ENCODE peak calls at places on chromosomes 1 and 21, in seven cellular contexts. One of them, this sample, is unnamed.

GRCh38 chr1:246971322-246971721 is 36.5 kb downstream of the ZNF695 start:
- DNase-seq in AG04450: no peak
- DNase-seq in omental fat pad: no peak
- DNase-seq in WTC11: peak; percentile 65
- DNase-seq in IMR-90: peak; percentile 13
- DNase-seq in astrocyte of the spinal cord: peak; percentile 18
- DNase-seq in mesothelial cell of epicardium: no peak
- DNase-seq in this sample: peak; percentile 67

GRCh38 chr1:27058976-27059688 is 46.5 kb upstream of the TENT5B start:
- DNase-seq in AG04450: no peak
- DNase-seq in omental fat pad: no peak
- DNase-seq in WTC11: peak; percentile 46
- DNase-seq in IMR-90: no peak
- DNase-seq in astrocyte of the spinal cord: no peak
- DNase-seq in mesothelial cell of epicardium: no peak
- DNase-seq in this sample: no peak

GRCh38 chr1:240768979-240769378 is 157.0 kb upstream of the GREM2 start:
- DNase-seq in AG04450: no peak
- DNase-seq in omental fat pad: no peak
- DNase-seq in WTC11: no peak
- DNase-seq in IMR-90: no peak
- DNase-seq in astrocyte of the spinal cord: no peak
- DNase-seq in mesothelial cell of epicardium: no peak
- DNase-seq in this sample: no peak

GRCh38 chr21:15421521-15421920 is 308.3 kb upstream of the USP25 start:
- DNase-seq in AG04450: no peak
- DNase-seq in omental fat pad: no peak
- DNase-seq in WTC11: no peak
- DNase-seq in IMR-90: no peak
- DNase-seq in astrocyte of the spinal cord: peak; percentile 43
- DNase-seq in mesothelial cell of epicardium: no peak
- DNase-seq in this sample: no peak

GRCh38 chr1:147821883-147822282 is 61.5 kb upstream of the GJA5 start:
- DNase-seq in AG04450: no peak
- DNase-seq in omental fat pad: no peak
- DNase-seq in WTC11: no peak
- DNase-seq in IMR-90: no peak
- DNase-seq in astrocyte of the spinal cord: no peak
- DNase-seq in mesothelial cell of epicardium: no peak
- DNase-seq in this sample: peak; percentile 53

GRCh38 chr1:198880818-198881597 is 242.2 kb downstream of the PTPRC start:
- DNase-seq in AG04450: peak; percentile 80
- DNase-seq in omental fat pad: no peak
- DNase-seq in WTC11: no peak
- DNase-seq in IMR-90: peak; percentile 97
- DNase-seq in astrocyte of the spinal cord: peak; percentile 95
- DNase-seq in mesothelial cell of epicardium: no peak
- DNase-seq in this sample: peak; percentile 96

GRCh38 chr1:47174621-47175020 is 15.2 kb downstream of the PDZK1IP1 start:
- DNase-seq in AG04450: no peak
- DNase-seq in omental fat pad: no peak
- DNase-seq in WTC11: no peak
- DNase-seq in IMR-90: no peak
- DNase-seq in astrocyte of the spinal cord: no peak
- DNase-seq in mesothelial cell of epicardium: peak; percentile 20
- DNase-seq in this sample: no peak

GRCh38 chr1:100868364-100868995 is 26.2 kb downstream of the EXTL2 start:
- DNase-seq in AG04450: no peak
- DNase-seq in omental fat pad: no peak
- DNase-seq in WTC11: no peak
- DNase-seq in IMR-90: peak; percentile 70
- DNase-seq in astrocyte of the spinal cord: peak; percentile 72
- DNase-seq in mesothelial cell of epicardium: no peak
- DNase-seq in this sample: peak; percentile 73

GRCh38 chr1:74729741-74730478 is 2.9 kb downstream of the CRYZ start:
- DNase-seq in AG04450: no peak
- DNase-seq in omental fat pad: no peak
- DNase-seq in WTC11: no peak
- DNase-seq in IMR-90: peak; percentile 78
- DNase-seq in astrocyte of the spinal cord: peak; percentile 29
- DNase-seq in mesothelial cell of epicardium: no peak
- DNase-seq in this sample: peak; percentile 68

GRCh38 chr1:65479805-65480204 is 59.3 kb downstream of the LEPR start:
- DNase-seq in AG04450: no peak
- DNase-seq in omental fat pad: no peak
- DNase-seq in WTC11: no peak
- DNase-seq in IMR-90: no peak
- DNase-seq in astrocyte of the spinal cord: no peak
- DNase-seq in mesothelial cell of epicardium: no peak
- DNase-seq in this sample: no peak

GRCh38 chr1:233240839-233241682 is 54.5 kb downstream of the PCNX2 start:
- DNase-seq in AG04450: no peak
- DNase-seq in omental fat pad: no peak
- DNase-seq in WTC11: peak; percentile 38
- DNase-seq in IMR-90: peak; percentile 42
- DNase-seq in astrocyte of the spinal cord: peak; percentile 53
- DNase-seq in mesothelial cell of epicardium: peak; percentile 65
- DNase-seq in this sample: peak; percentile 64

GRCh38 chr1:155174334-155175280 is 958 bp downstream of the TRIM46 start:
- DNase-seq in AG04450: no peak
- DNase-seq in omental fat pad: no peak
- DNase-seq in WTC11: peak; percentile 75
- DNase-seq in IMR-90: peak; percentile 15
- DNase-seq in astrocyte of the spinal cord: peak; percentile 47
- DNase-seq in mesothelial cell of epicardium: peak; percentile 40
- DNase-seq in this sample: no peak

GRCh38 chr1:200226969-200227303 is 182.9 kb downstream of the ZNF281 start:
- DNase-seq in AG04450: no peak
- DNase-seq in omental fat pad: no peak
- DNase-seq in WTC11: no peak
- DNase-seq in IMR-90: no peak
- DNase-seq in astrocyte of the spinal cord: no peak
- DNase-seq in mesothelial cell of epicardium: no peak
- DNase-seq in this sample: no peak

GRCh38 chr1:76939107-76939816 is 72.0 kb downstream of the ST6GALNAC5 start:
- DNase-seq in AG04450: no peak
- DNase-seq in omental fat pad: no peak
- DNase-seq in WTC11: no peak
- DNase-seq in IMR-90: peak; percentile 37
- DNase-seq in astrocyte of the spinal cord: peak; percentile 34
- DNase-seq in mesothelial cell of epicardium: no peak
- DNase-seq in this sample: peak; percentile 66

GRCh38 chr21:16007933-16008332 is 278.2 kb downstream of the USP25 start:
- DNase-seq in AG04450: no peak
- DNase-seq in omental fat pad: no peak
- DNase-seq in WTC11: no peak
- DNase-seq in IMR-90: peak; percentile 16
- DNase-seq in astrocyte of the spinal cord: no peak
- DNase-seq in mesothelial cell of epicardium: no peak
- DNase-seq in this sample: peak; percentile 2

GRCh38 chr1:45750298-45751038 is at the start of gene IPP:
- DNase-seq in AG04450: peak; percentile 94
- DNase-seq in omental fat pad: peak; percentile 69
- DNase-seq in WTC11: peak; percentile 98
- DNase-seq in IMR-90: peak; percentile 97
- DNase-seq in astrocyte of the spinal cord: peak; percentile 98
- DNase-seq in mesothelial cell of epicardium: peak; percentile 97
- DNase-seq in this sample: peak; percentile 98

GRCh38 chr1:2590233-2591141 is 3.9 kb downstream of the PRXL2B start:
- DNase-seq in AG04450: no peak
- DNase-seq in omental fat pad: no peak
- DNase-seq in WTC11: no peak
- DNase-seq in IMR-90: no peak
- DNase-seq in astrocyte of the spinal cord: no peak
- DNase-seq in mesothelial cell of epicardium: no peak
- DNase-seq in this sample: no peak

GRCh38 chr1:88646852-88647645 is 37.0 kb upstream of the PKN2 start:
- DNase-seq in AG04450: no peak
- DNase-seq in omental fat pad: no peak
- DNase-seq in WTC11: no peak
- DNase-seq in IMR-90: no peak
- DNase-seq in astrocyte of the spinal cord: no peak
- DNase-seq in mesothelial cell of epicardium: no peak
- DNase-seq in this sample: no peak

GRCh38 chr1:222171005-222171404 is 376.9 kb downstream of the HHIPL2 start:
- DNase-seq in AG04450: no peak
- DNase-seq in omental fat pad: no peak
- DNase-seq in WTC11: no peak
- DNase-seq in IMR-90: peak; percentile 70
- DNase-seq in astrocyte of the spinal cord: peak; percentile 56
- DNase-seq in mesothelial cell of epicardium: no peak
- DNase-seq in this sample: peak; percentile 69

GRCh38 chr21:26800001-26800400 is 45.2 kb downstream of the ADAMTS1 start:
- DNase-seq in AG04450: no peak
- DNase-seq in omental fat pad: no peak
- DNase-seq in WTC11: no peak
- DNase-seq in IMR-90: peak; percentile 15
- DNase-seq in astrocyte of the spinal cord: no peak
- DNase-seq in mesothelial cell of epicardium: no peak
- DNase-seq in this sample: peak; percentile 77

GRCh38 chr21:32726742-32727477 is 903 bp downstream of the SYNJ1 start:
- DNase-seq in AG04450: no peak
- DNase-seq in omental fat pad: no peak
- DNase-seq in WTC11: no peak
- DNase-seq in IMR-90: peak; percentile 18
- DNase-seq in astrocyte of the spinal cord: peak; percentile 26
- DNase-seq in mesothelial cell of epicardium: peak; percentile 49
- DNase-seq in this sample: peak; percentile 37

GRCh38 chr1:92298573-92299476 is at the start of the genes GLMN and RPAP2:
- DNase-seq in AG04450: peak; percentile 46
- DNase-seq in omental fat pad: peak; percentile 29
- DNase-seq in WTC11: peak; percentile 77
- DNase-seq in IMR-90: peak; percentile 81
- DNase-seq in astrocyte of the spinal cord: peak; percentile 90
- DNase-seq in mesothelial cell of epicardium: peak; percentile 81
- DNase-seq in this sample: peak; percentile 82
- TF ChIP-seq CTCF in AG04450: peak; percentile 13
- TF ChIP-seq CTCF in omental fat pad: no peak
- TF ChIP-seq CTCF in WTC11: no peak
- TF ChIP-seq CTCF in IMR-90: peak; percentile 16
- TF ChIP-seq CTCF in astrocyte of the spinal cord: no peak
- TF ChIP-seq CTCF in mesothelial cell of epicardium: no peak
- TF ChIP-seq CTCF in this sample: peak; percentile 28

GRCh38 chr1:224635356-224635755 is 19.2 kb downstream of the CNIH3 start:
- DNase-seq in AG04450: no peak
- DNase-seq in omental fat pad: no peak
- DNase-seq in WTC11: no peak
- DNase-seq in IMR-90: peak; percentile 87
- DNase-seq in astrocyte of the spinal cord: peak; percentile 87
- DNase-seq in mesothelial cell of epicardium: no peak
- DNase-seq in this sample: peak; percentile 73

GRCh38 chr1:224629965-224630364 is 13.8 kb downstream of the CNIH3 start:
- DNase-seq in AG04450: no peak
- DNase-seq in omental fat pad: no peak
- DNase-seq in WTC11: no peak
- DNase-seq in IMR-90: no peak
- DNase-seq in astrocyte of the spinal cord: no peak
- DNase-seq in mesothelial cell of epicardium: no peak
- DNase-seq in this sample: no peak

GRCh38 chr1:224631471-224632105 is 15.5 kb downstream of the CNIH3 start:
- DNase-seq in AG04450: no peak
- DNase-seq in omental fat pad: no peak
- DNase-seq in WTC11: no peak
- DNase-seq in IMR-90: peak; percentile 54
- DNase-seq in astrocyte of the spinal cord: peak; percentile 64
- DNase-seq in mesothelial cell of epicardium: no peak
- DNase-seq in this sample: no peak

GRCh38 chr1:224632381-224632871 is 16.3 kb downstream of the CNIH3 start:
- DNase-seq in AG04450: peak; percentile 59
- DNase-seq in omental fat pad: no peak
- DNase-seq in WTC11: no peak
- DNase-seq in IMR-90: peak; percentile 94
- DNase-seq in astrocyte of the spinal cord: peak; percentile 89
- DNase-seq in mesothelial cell of epicardium: no peak
- DNase-seq in this sample: peak; percentile 89

DNA sequence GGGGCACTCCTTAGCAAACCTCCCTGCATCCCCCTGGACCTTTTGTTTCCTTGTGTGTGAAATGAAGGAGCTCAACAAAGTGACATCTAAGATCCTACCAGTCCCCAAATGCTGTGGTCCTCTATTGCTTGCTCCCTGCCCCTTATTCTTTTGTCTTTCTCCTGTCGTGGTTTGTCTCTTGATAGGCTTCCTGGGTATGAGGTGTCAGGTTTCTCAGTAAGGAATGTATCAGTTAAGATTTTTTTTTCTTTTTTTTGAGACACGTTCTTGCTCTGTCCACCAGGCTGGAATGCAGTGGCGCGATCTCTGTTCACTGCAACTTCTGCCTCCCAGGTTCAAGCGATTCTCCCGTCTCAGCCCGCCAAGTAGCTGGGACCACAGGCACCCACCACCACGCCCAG is 16.8 kb downstream of the CNIH3 start:
- DNase-seq in AG04450: no peak
- DNase-seq in omental fat pad: no peak
- DNase-seq in WTC11: no peak
- DNase-seq in IMR-90: peak; percentile 30
- DNase-seq in astrocyte of the spinal cord: peak; percentile 64
- DNase-seq in mesothelial cell of epicardium: no peak
- DNase-seq in this sample: peak; percentile 47
- TF ChIP-seq CTCF in AG04450: no peak
- TF ChIP-seq CTCF in omental fat pad: no peak
- TF ChIP-seq CTCF in WTC11: no peak
- TF ChIP-seq CTCF in IMR-90: no peak
- TF ChIP-seq CTCF in astrocyte of the spinal cord: no peak
- TF ChIP-seq CTCF in mesothelial cell of epicardium: no peak
- TF ChIP-seq CTCF in this sample: no peak

DNA sequence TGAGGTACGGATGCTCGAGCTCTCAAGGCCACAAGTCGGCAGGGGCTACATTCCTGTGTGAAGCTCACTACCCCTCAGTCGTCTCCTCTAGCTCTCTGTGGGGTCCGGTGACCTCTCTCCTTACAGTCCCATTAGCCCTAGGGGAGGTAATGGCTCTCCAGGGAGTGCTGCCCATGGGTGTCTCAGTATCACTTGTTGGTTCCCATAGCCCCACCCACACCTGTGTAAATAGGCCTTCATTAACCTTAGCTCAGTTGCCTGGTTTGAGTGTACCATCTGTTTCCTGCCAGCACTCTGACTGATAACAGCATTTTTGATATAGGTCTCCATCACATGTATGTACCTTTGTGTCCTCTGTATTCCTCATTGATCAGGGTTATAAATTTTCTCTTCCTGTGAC is 133.2 kb upstream of the KCNJ15 start:
- DNase-seq in AG04450: no peak
- DNase-seq in omental fat pad: no peak
- DNase-seq in WTC11: no peak
- DNase-seq in IMR-90: no peak
- DNase-seq in astrocyte of the spinal cord: no peak
- DNase-seq in mesothelial cell of epicardium: no peak
- DNase-seq in this sample: no peak
- TF ChIP-seq CTCF in AG04450: no peak
- TF ChIP-seq CTCF in omental fat pad: no peak
- TF ChIP-seq CTCF in WTC11: no peak
- TF ChIP-seq CTCF in IMR-90: no peak
- TF ChIP-seq CTCF in astrocyte of the spinal cord: no peak
- TF ChIP-seq CTCF in mesothelial cell of epicardium: no peak
- TF ChIP-seq CTCF in this sample: no peak

GRCh38 chr1:38551318-38551717 is 308.3 kb downstream of the RRAGC start:
- DNase-seq in AG04450: no peak
- DNase-seq in omental fat pad: no peak
- DNase-seq in WTC11: no peak
- DNase-seq in IMR-90: no peak
- DNase-seq in astrocyte of the spinal cord: no peak
- DNase-seq in mesothelial cell of epicardium: no peak
- DNase-seq in this sample: no peak
- TF ChIP-seq CTCF in AG04450: no peak
- TF ChIP-seq CTCF in omental fat pad: no peak
- TF ChIP-seq CTCF in WTC11: no peak
- TF ChIP-seq CTCF in IMR-90: no peak
- TF ChIP-seq CTCF in astrocyte of the spinal cord: no peak
- TF ChIP-seq CTCF in mesothelial cell of epicardium: no peak
- TF ChIP-seq CTCF in this sample: no peak

This sample was measured in fibroblast of villous mesenchyme.